ENCODE peak calls at places on chromosomes 13 and 19, in five cellular contexts. T, E, O, R and B are unnamed samples.
A peak's percentile ranks its signal among the peaks of the same experiment; 100 is the strongest.

GRCh38 chr13:41388143-41388881 is 69.0 kb upstream of the RGCC start:
- DNase-seq in O (no peak), T (no peak), E (no peak), R (no peak), B (no peak)

GRCh38 chr19:48064509-48064908 is 20.6 kb upstream of the CABP5 start:
- DNase-seq in T (no peak), O (no peak), R (no peak), E (no peak), B (no peak)

GRCh38 chr19:11414544-11414943 is 4.6 kb downstream of the RGL3 start:
- DNase-seq in R (no peak), T (no peak), O (no peak), E (no peak), B (no peak)

GRCh38 chr19:13425151-13425550 is 81.1 kb downstream of the CACNA1A start:
- DNase-seq in T (no peak), O (no peak), R (no peak), E (no peak), B (no peak)

GRCh38 chr13:42883771-42884170 is 102.4 kb downstream of the FAM216B start:
- DNase-seq in R (no peak), E (peak; percentile 60), T (peak; percentile 11), O (peak; percentile 78), B (no peak)

GRCh38 chr13:20401586-20401957 is 124.1 kb downstream of the CRYL1 start:
- DNase-seq in R (no peak), E (no peak), O (peak; percentile 25), T (no peak), B (no peak)

GRCh38 chr13:112756967-112757758 is 67.3 kb downstream of the ATP11A start:
- DNase-seq in O (no peak), E (peak; percentile 34), T (no peak), R (no peak), B (peak; percentile 18)

GRCh38 chr13:112782433-112783010 is 92.7 kb downstream of the ATP11A start:
- DNase-seq in O (peak; percentile 74), E (no peak), T (no peak), R (peak; percentile 44), B (no peak)

GRCh38 chr19:54133312-54133956 is 4.1 kb upstream of the CNOT3 start:
- DNase-seq in O (peak; percentile 75), R (no peak), T (no peak), E (no peak), B (peak; percentile 69)

GRCh38 chr13:35496761-35497386 is 20.4 kb upstream of the MAB21L1 start:
- DNase-seq in T (no peak), E (no peak), O (no peak), R (no peak), B (no peak)

GRCh38 chr19:41223431-41224234 is 4.6 kb downstream of the AXL start:
- DNase-seq in T (no peak), O (peak; percentile 75), E (peak; percentile 67), R (no peak), B (no peak)

GRCh38 chr19:33916792-33917191 is 120.1 kb downstream of the KCTD15 start:
- DNase-seq in T (no peak), E (no peak), R (no peak), O (no peak), B (no peak)

GRCh38 chr13:44309771-44310767 is 63.6 kb upstream of the SERP2 start:
- DNase-seq in T (no peak), R (no peak), E (peak; percentile 78), O (no peak), B (no peak)

GRCh38 chr13:41284512-41285288 is 21.3 kb upstream of the MTRF1 start:
- DNase-seq in E (no peak), R (no peak), T (peak; percentile 76), O (no peak), B (no peak)

GRCh38 chr13:77896536-77896935 is 22.1 kb downstream of the EDNRB start:
- DNase-seq in R (no peak), T (no peak), E (no peak), O (peak; percentile 66), B (no peak)

GRCh38 chr13:77892491-77892890 is 26.1 kb downstream of the EDNRB start:
- DNase-seq in R (no peak), T (no peak), O (no peak), E (no peak), B (no peak)

GRCh38 chr13:77896977-77897376 is 21.7 kb downstream of the EDNRB start:
- DNase-seq in O (no peak), E (no peak), R (no peak), T (no peak), B (no peak)

GRCh38 chr13:77893066-77893465 is 25.6 kb downstream of the EDNRB start:
- DNase-seq in R (no peak), E (no peak), T (peak; percentile 37), O (no peak), B (peak; percentile 46)

DNA sequence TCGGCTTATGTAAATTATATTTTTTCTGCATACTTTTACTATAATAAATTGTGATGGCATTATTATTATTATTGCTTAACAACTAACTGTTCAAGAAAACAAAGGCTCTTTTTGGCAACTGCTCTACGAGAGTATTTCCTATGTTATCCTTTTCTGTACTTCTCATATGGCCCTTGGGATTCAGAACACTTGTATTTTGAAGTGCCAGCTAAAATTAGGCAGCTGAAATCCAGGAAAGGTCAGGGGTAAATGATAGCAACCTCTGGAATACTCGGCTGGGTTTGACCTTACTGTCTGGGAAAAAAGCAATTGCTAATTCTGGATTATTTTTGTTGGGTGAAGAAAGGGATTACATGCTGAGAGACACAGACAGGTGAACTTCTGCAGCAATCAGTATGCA is 23.9 kb downstream of the EDNRB start:
- DNase-seq in T (no peak), R (no peak), O (no peak), E (no peak), B (no peak)
- H3K4me3 ChIP-seq in T (no peak overlapping the region), R (no peak overlapping the region), O (no peak overlapping the region), E (no peak overlapping the region), B (no peak overlapping the region)

DNA sequence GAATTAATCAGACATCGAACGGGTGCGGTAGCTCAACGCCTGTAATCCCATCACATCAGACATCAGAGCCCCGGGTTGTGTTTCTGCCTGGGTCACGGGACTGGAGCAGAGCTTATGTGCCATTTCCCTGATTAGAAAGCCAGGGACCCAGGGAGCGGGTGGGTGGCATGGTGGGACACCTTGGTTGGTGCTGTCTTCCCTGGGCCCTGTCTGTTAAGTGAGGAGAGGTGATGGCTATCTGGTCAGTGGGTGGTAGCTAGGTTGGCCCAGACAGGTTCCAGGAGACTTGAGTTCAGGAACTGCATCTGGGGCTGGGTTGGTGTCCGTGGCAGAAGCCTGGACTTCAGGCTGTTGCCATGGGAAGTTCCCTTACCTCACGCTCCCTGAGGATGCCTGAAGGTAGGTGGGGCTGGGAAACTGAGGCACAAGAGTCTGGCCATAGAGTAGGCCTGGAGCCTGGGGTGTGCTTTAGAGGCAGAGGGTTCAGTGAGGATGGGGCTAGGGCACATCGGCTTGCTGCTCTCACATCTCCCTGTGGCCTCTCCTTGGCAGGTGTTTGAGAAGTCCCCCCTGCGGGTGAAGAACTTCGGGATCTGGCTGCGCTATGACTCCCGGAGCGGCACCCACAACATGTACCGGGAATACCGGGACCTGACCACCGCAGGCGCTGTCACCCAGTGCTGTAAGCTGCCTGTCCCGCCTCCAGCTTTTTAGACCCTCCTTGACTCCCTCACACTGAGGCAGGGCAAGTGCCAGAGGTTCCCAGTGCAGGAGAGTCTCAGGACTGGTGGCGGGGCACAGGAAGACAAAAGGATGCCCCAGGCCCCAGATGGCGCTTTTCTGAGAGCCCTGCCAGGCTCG is 2.1 kb downstream of the RPL18A start:
- DNase-seq in R (no peak), E (no peak), T (no peak), O (no peak), B (no peak)
- H3K27ac ChIP-seq in R (no peak overlapping the region), E (peak overlapping the region; percentile 99), T (no peak overlapping the region), O (no peak overlapping the region), B (no peak overlapping the region)

GRCh38 chr19:9566729-9567128 is 17.6 kb downstream of the ZNF121 start:
- DNase-seq in O (no peak), T (no peak), E (no peak), R (no peak), B (no peak)
- H3K9me3 ChIP-seq in O (peaks cover 3% of the 10 kb centered on the region), T (peaks cover 14% of the 10 kb centered on the region), E (peaks cover 98% of the 10 kb centered on the region), R (peaks cover 100% of the 10 kb centered on the region), B (peaks cover 64% of the 10 kb centered on the region)

GRCh38 chr19:46494115-46494935 is 1.3 kb downstream of the PNMA8B start:
- DNase-seq in E (no peak), O (no peak), T (no peak), R (no peak), B (no peak)
- H3K4me3 ChIP-seq in E (peak overlapping the region; percentile 62), O (no peak overlapping the region), T (no peak overlapping the region), R (peak overlapping the region; percentile 52), B (no peak overlapping the region)

GRCh38 chr13:107447591-107447990 is 767.7 kb downstream of the LIG4 start:
- DNase-seq in R (no peak), E (no peak), T (no peak), O (no peak), B (no peak)
- H3K27ac ChIP-seq in R (no peak overlapping the region), E (no peak overlapping the region), T (no peak overlapping the region), O (no peak overlapping the region), B (no peak overlapping the region)

GRCh38 chr13:85930108-85930507 is 130.9 kb upstream of the SLITRK6 start:
- DNase-seq in E (no peak), T (no peak), R (no peak), O (no peak), B (no peak)

GRCh38 chr13:85935868-85936467 is 136.7 kb upstream of the SLITRK6 start:
- DNase-seq in E (no peak), T (no peak), R (no peak), O (no peak), B (no peak)
- H3K9me3 ChIP-seq in E (peaks cover 11% of the 10 kb centered on the region), T (peaks cover 11% of the 10 kb centered on the region), R (peaks cover 28% of the 10 kb centered on the region), O (no peaks in the 10 kb centered on the region), B (peaks cover 8% of the 10 kb centered on the region)

GRCh38 chr19:17005000-17005399 is 21.6 kb downstream of the CPAMD8 start:
- DNase-seq in E (no peak), R (no peak), O (no peak), T (no peak), B (no peak)

GRCh38 chr19:17004386-17004785 is 22.2 kb downstream of the CPAMD8 start:
- DNase-seq in E (no peak), T (no peak), O (no peak), R (no peak), B (no peak)

GRCh38 chr19:17002455-17002854 is 24.2 kb downstream of the CPAMD8 start:
- DNase-seq in T (no peak), R (no peak), E (no peak), O (no peak), B (no peak)

GRCh38 chr19:16998635-16999194 is 27.9 kb downstream of the CPAMD8 start:
- DNase-seq in T (no peak), R (no peak), O (no peak), E (no peak), B (no peak)

GRCh38 chr19:17001603-17002183 is 24.9 kb downstream of the CPAMD8 start:
- DNase-seq in T (no peak), O (no peak), E (no peak), R (no peak), B (no peak)
- H3K4me3 ChIP-seq in T (no peak overlapping the region), O (no peak overlapping the region), E (no peak overlapping the region), R (no peak overlapping the region), B (no peak overlapping the region)

DNA sequence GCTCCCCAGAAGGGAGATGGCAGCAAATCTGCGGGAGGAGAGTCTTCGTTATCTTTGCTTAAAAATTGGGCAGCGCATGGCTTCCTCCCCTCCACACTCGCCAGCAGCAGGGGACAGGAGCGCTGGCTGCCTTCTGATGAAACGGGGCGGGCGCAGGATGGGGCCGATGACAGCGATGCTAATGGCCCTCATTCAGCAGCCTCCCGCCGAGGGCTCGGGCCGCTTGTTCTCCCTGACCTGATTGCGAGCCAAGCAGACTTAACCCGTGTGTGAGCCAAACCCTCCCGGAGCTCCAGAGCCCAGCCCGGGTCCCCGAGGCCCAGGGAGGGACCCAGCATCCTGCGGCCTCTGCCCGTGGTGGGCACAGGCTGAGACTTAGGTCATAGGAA is 90.3 kb downstream of the KDM4B start:
- DNase-seq in E (peak; percentile 53), O (no peak), T (no peak), R (no peak), B (no peak)
- H3K27ac ChIP-seq in E (peak overlapping the region; percentile 91), O (no peak overlapping the region), T (no peak overlapping the region), R (no peak overlapping the region), B (no peak overlapping the region)